ENCODE peak calls at places on chromosomes 11 and 22, in nine cellular contexts. X is heart left ventricle; Q is activated CD4-positive, alpha-beta T cell treated with anti-CD3 and anti-CD28 coated beads for 48 hours; U is HuH-7.5; S is astrocyte of the hippocampus; E is lung microvascular endothelial cell; P is NCI-H510A treated with DMSO at 0.1 percent for 48 hours; W is CD8-positive, alpha-beta T cell; Y is ACHN. I is an unnamed sample.

GRCh38 chr11:129375731-129376657 is at the start of gene BARX2:
- DNase-seq in Q (peak; percentile 62), Y (peak; percentile 50), S (peak; percentile 88), U (peak; percentile 31), E (peak; percentile 62), W (no peak), X (no peak), P (peak; percentile 67), I (no peak)

GRCh38 chr11:111935331-111936044 is 1.7 kb upstream of the DIXDC1 start:
- DNase-seq in S (no peak), Q (no peak), E (no peak), W (no peak), Y (no peak), X (no peak), P (no peak), U (peak; percentile 43), I (no peak)

GRCh38 chr11:110896358-110896757 is 184.1 kb upstream of the ARHGAP20 start:
- DNase-seq in W (no peak), S (peak; percentile 79), P (no peak), Y (peak; percentile 32), X (no peak), Q (no peak), E (no peak), U (no peak), I (no peak)

GRCh38 chr11:123190504-123190903 is 4.5 kb downstream of the CLMP start:
- DNase-seq in S (no peak), U (no peak), X (no peak), Q (no peak), Y (no peak), P (no peak), W (no peak), E (no peak), I (no peak)

GRCh38 chr11:70201876-70202861 is 927 bp upstream of the FADD start:
- DNase-seq in Q (no peak), S (no peak), W (no peak), E (no peak), P (no peak), X (no peak), Y (no peak), U (no peak), I (no peak)

GRCh38 chr22:38175206-38176118 is 6.2 kb downstream of the PLA2G6 start:
- DNase-seq in Q (no peak), U (no peak), P (no peak), X (no peak), S (no peak), E (no peak), Y (no peak), W (no peak), I (no peak)

GRCh38 chr11:45145421-45146071 is 893 bp upstream of the PRDM11 start:
- DNase-seq in S (peak; percentile 64), Q (no peak), Y (no peak), U (peak; percentile 33), X (no peak), P (no peak), E (peak; percentile 47), W (no peak), I (peak; percentile 17)

GRCh38 chr11:70719516-70719915 is 321.2 kb downstream of the CTTN start:
- DNase-seq in S (no peak), Y (no peak), U (no peak), W (no peak), X (no peak), P (no peak), Q (no peak), E (no peak), I (no peak)

GRCh38 chr11:94728541-94728940 is 39.6 kb upstream of the AMOTL1 start:
- DNase-seq in E (no peak), Y (no peak), S (peak; percentile 88), Q (no peak), P (no peak), U (no peak), X (no peak), W (no peak), I (no peak)